ENCODE peak calls at places on chromosomes 11 and 22, in ten cellular contexts. V, B, A, L, G, J, K, H, E and S are unnamed samples.

GRCh38 chr11:133326849-133327248 is 205.5 kb downstream of the OPCML start:
- DNase-seq in V (no peak), K (no peak), E (no peak), J (no peak), G (no peak), A (no peak), L (no peak), H (no peak), B (no peak), S (no peak)

GRCh38 chr11:9254416-9254815 is 10.7 kb downstream of the DENND5A start:
- DNase-seq in G (no peak), K (no peak), J (no peak), E (no peak), L (no peak), A (no peak), V (no peak), H (no peak), B (no peak), S (no peak)

GRCh38 chr11:27381238-27381666 is 18.2 kb upstream of the CCDC34 start:
- DNase-seq in J (no peak), K (no peak), V (no peak), A (no peak), L (no peak), H (no peak), B (no peak), E (no peak), G (no peak), S (no peak)

GRCh38 chr22:42794551-42795510 is 62.2 kb downstream of the ARFGAP3 start:
- DNase-seq in G (no peak), B (no peak), L (no peak), J (no peak), H (no peak), V (no peak), K (no peak), A (no peak), E (no peak), S (no peak)

GRCh38 chr11:66071326-66071870 is 1.3 kb downstream of the PACS1 start:
- DNase-seq in H (no peak), A (no peak), J (no peak), L (no peak), K (no peak), V (no peak), B (no peak), G (no peak), E (no peak), S (no peak)

GRCh38 chr11:12810497-12810896 is 136.3 kb downstream of the TEAD1 start:
- DNase-seq in H (peak; percentile 63), J (no peak), K (no peak), E (no peak), G (no peak), A (no peak), B (no peak), L (no peak), V (no peak), S (no peak)

GRCh38 chr11:47189100-47189834 is 3.0 kb upstream of the PACSIN3 start:
- DNase-seq in A (no peak), J (no peak), E (no peak), B (no peak), V (no peak), H (peak; percentile 93), G (no peak), K (no peak), L (no peak), S (no peak)

GRCh38 chr22:22046370-22046769 is 63.8 kb upstream of the TOP3B start:
- DNase-seq in B (no peak), A (no peak), L (no peak), H (no peak), E (no peak), K (no peak), J (no peak), G (no peak), V (no peak), S (no peak)

GRCh38 chr11:31607914-31608313 is 98.3 kb downstream of the ELP4 start:
- DNase-seq in V (no peak), E (no peak), L (no peak), H (no peak), K (no peak), B (no peak), G (no peak), J (no peak), A (no peak), S (no peak)

GRCh38 chr22:49849161-49850020 is 4.3 kb upstream of the ZBED4 start:
- DNase-seq in G (no peak), E (no peak), K (no peak), J (no peak), B (no peak), H (no peak), V (no peak), A (no peak), L (no peak), S (no peak)

GRCh38 chr11:2091786-2092463 is 47.3 kb downstream of the IGF2 start:
- DNase-seq in K (no peak), E (no peak), A (no peak), G (no peak), L (no peak), J (no peak), V (no peak), B (no peak), H (no peak), S (no peak)

GRCh38 chr22:36470994-36471331 is 10.5 kb downstream of the TXN2 start:
- DNase-seq in V (no peak), G (no peak), E (no peak), H (no peak), A (no peak), L (no peak), J (no peak), K (no peak), B (no peak), S (no peak)

GRCh38 chr11:128422576-128423370 is 164.6 kb downstream of the ETS1 start:
- DNase-seq in E (peak; percentile 96), B (no peak), V (peak; percentile 88), L (no peak), A (no peak), H (no peak), G (no peak), J (peak; percentile 95), K (no peak), S (peak; percentile 90)

GRCh38 chr22:35742342-35743100 is 24.8 kb downstream of the APOL5 start:
- DNase-seq in B (no peak), K (peak; percentile 59), E (no peak), A (no peak), G (no peak), J (no peak), V (no peak), H (no peak), L (no peak), S (no peak)

GRCh38 chr11:104625246-104625645 is 273.0 kb downstream of the CASP12 start:
- DNase-seq in E (no peak), H (no peak), A (no peak), V (no peak), K (no peak), L (no peak), G (no peak), J (no peak), B (no peak), S (no peak)